ENCODE peak calls at places on chromosomes 5 and 9, in four cellular contexts. B is IMR-90, I is neuronal stem cell, V is mesenchymal stem cell. M is an unnamed sample.

GRCh38 chr9:129669141-129669718 is 3.8 kb downstream of the PRRX2 start:
- DNase-seq in B (peak; percentile 91), I (no peak), V (peak; percentile 79), M (no peak)

GRCh38 chr5:15637886-15638285 is 137.9 kb downstream of the FBXL7 start:
- DNase-seq in B (no peak), I (no peak), V (no peak), M (no peak)

GRCh38 chr9:5336683-5337082 is 3.0 kb downstream of the RLN1 start:
- DNase-seq in B (no peak), I (no peak), V (no peak), M (no peak)

GRCh38 chr9:126327016-126327749 is 554 bp downstream of the MVB12B start:
- DNase-seq in B (no peak), I (no peak), V (no peak), M (peak; percentile 48)

GRCh38 chr5:110475529-110475928 is 250.9 kb downstream of the TMEM232 start:
- DNase-seq in B (no peak), I (no peak), V (no peak), M (no peak)

GRCh38 chr5:74576941-74577456 is 63.5 kb downstream of the ENC1 start:
- DNase-seq in B (peak; percentile 58), I (no peak), V (peak; percentile 58), M (no peak)

GRCh38 chr5:171459839-171460238 is 40.4 kb downstream of the FGF18 start:
- DNase-seq in B (no peak), I (no peak), V (no peak), M (no peak)

GRCh38 chr5:125559296-125559695 is 812.9 kb upstream of the ZNF608 start:
- DNase-seq in B (peak; percentile 99), I (no peak), V (peak; percentile 96), M (no peak)

GRCh38 chr5:57172466-57172961 is 1.3 kb upstream of the GPBP1 start:
- DNase-seq in B (no peak), I (no peak), V (peak; percentile 49), M (no peak)

GRCh38 chr9:71796368-71796767 is 28.1 kb upstream of the CEMIP2 start:
- DNase-seq in B (no peak), I (no peak), V (no peak), M (no peak)

GRCh38 chr9:935348-935965 is 41.0 kb upstream of the DMRT3 start:
- DNase-seq in B (peak; percentile 3), I (no peak), V (no peak), M (no peak)

GRCh38 chr9:124220551-124221451 is 36.9 kb upstream of the NEK6 start:
- DNase-seq in B (peak; percentile 52), I (no peak), V (no peak), M (no peak)

GRCh38 chr5:178542455-178542854 is 47.7 kb downstream of the COL23A1 start:
- DNase-seq in B (no peak), I (no peak), V (no peak), M (no peak)

GRCh38 chr9:77933019-77933418 is 98.6 kb downstream of the GNAQ start:
- DNase-seq in B (peak; percentile 28), I (no peak), V (no peak), M (no peak)

GRCh38 chr5:175695161-175696126 is 37.6 kb downstream of the HRH2 start:
- DNase-seq in B (no peak), I (no peak), V (no peak), M (no peak)
- H2BK15ac ChIP-seq in B (no peak overlapping the region), I (no peak overlapping the region), V (no peak overlapping the region), M (no peak overlapping the region)

GRCh38 chr9:89885156-89885555 is 280.3 kb downstream of the GADD45G start:
- DNase-seq in B (no peak), I (no peak), V (no peak), M (peak; percentile 14)
- H2BK15ac ChIP-seq in B (no peak overlapping the region), I (no peak overlapping the region), V (no peak overlapping the region), M (no peak overlapping the region)

DNA sequence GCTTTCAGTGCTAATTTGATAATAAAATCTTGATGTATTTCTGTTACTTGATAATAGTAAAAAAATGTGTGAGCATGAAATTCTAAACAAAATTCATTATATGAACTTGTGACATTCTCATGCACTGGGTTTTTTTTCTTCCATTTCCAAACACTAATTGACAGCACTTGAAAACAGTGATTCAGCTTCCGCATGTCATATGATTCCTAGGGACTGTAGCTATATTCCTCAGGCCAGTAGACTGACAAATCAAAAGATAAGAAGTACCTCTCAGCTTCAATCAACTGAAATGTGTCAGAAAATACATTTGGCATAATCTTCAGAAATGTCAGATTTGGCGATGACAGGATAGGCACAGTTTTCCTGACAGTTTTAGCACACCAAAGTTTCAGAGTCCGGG is 52.5 kb downstream of the EFNA5 start:
- DNase-seq in B (no peak), I (no peak), V (peak; percentile 72), M (no peak)
- H2BK15ac ChIP-seq in B (no peak overlapping the region), I (no peak overlapping the region), V (no peak overlapping the region), M (no peak overlapping the region)

DNA sequence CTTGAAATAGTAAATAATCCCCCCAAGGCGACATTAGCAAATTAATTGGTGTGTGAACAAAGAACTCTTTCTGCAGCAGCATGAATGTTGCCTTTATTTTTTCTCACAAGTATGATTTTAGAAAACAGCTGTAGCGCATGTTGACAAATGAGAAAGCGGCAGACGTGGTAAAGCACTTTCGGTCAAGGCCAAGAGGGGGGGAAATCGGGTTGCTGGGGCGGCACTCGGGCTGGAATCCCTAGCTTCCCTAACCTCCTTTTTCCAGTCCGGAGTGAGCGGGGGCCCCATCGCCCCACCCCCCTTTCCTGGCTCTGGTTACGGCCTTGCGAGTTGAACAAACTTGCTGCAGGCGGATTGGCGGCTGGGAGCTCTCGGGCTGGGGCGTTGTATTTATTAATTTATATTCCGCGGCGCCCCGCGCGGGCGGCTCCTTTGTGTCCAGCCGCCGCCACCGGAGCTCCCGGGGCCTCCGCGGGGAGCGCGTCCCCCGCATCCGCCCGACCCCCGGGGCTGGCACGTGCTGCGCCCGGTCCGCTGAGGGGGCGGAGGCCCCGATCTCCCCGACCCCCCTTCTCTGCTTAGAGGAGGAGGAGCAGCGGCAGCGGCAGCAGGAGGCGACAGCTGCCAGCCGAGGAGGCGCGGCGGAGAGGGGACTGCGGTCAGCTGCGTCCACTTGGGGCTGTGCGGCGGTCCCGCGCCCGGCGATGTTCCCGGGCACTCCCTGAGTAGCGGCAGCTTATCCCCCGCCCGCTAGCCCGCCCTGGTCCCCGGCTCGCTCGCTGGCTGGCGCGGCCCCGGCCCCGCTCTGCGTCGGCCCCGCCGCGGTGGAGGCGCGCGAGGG is at the start of gene RHOBTB3:
- DNase-seq in B (peak; percentile 91), I (peak; percentile 65), V (peak; percentile 96), M (peak; percentile 89)
- H2BK15ac ChIP-seq in B (peak within 1 kb of the TSS; percentile 90), I (peak within 1 kb of the TSS; percentile 64), V (peak within 1 kb of the TSS; percentile 100), M (no peak within 1 kb of the TSS)

GRCh38 chr9:103904242-103904641 is 189.9 kb upstream of the SMC2 start:
- DNase-seq in B (no peak), I (no peak), V (no peak), M (no peak)
- H2BK15ac ChIP-seq in B (no peak overlapping the region), I (no peak overlapping the region), V (no peak overlapping the region), M (no peak overlapping the region)

DNA sequence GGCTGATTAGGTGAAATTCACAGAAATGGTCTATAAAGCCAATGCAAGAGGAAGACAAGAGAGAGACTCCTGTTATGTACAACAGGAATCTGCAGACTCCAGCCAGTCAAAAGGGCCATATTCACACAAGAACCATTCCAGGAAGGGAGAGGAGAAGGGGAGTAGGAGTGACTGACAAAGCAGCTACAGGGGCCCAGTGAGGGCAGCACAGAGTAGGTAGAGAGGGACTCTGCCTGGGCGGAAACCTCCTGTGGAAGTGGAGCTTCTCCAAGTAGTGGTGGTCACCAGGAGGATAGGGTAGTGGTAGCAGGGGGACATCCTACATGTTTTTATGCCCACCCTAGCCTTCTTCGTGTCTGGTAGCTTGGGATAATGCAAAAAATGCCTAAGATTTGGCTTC is 667.3 kb downstream of the ACTL7B start:
- DNase-seq in B (no peak), I (no peak), V (no peak), M (no peak)
- H2BK15ac ChIP-seq in B (no peak overlapping the region), I (no peak overlapping the region), V (no peak overlapping the region), M (no peak overlapping the region)

GRCh38 chr5:170386743-170387142 is 2.4 kb downstream of the KCNMB1 start:
- DNase-seq in B (no peak), I (no peak), V (no peak), M (no peak)
- H2BK15ac ChIP-seq in B (no peak overlapping the region), I (no peak overlapping the region), V (no peak overlapping the region), M (no peak overlapping the region)